ENCODE peak calls at places on chromosomes 2 and 18, in eight cellular contexts. One of them, this sample, is unnamed.

GRCh38 chr2:205772983-205773382 is 90.7 kb downstream of the NRP2 start:
- DNase-seq in T47D: no peak
- DNase-seq in COR-L47: peak
- DNase-seq in activated naive CD4-positive, alpha-beta T cell: no peak
- DNase-seq in AML-193: no peak
- DNase-seq in Calu3: no peak
- DNase-seq in left ventricle myocardium superior: no peak
- DNase-seq in NCI-H524: peak
- DNase-seq in this sample: no peak

GRCh38 chr2:114754907-114755563 is 312.6 kb downstream of the DPP10 start:
- DNase-seq in Calu3: no peak
- DNase-seq in activated naive CD4-positive, alpha-beta T cell: no peak
- DNase-seq in NCI-H524: no peak
- DNase-seq in T47D: peak
- DNase-seq in left ventricle myocardium superior: no peak
- DNase-seq in COR-L47: no peak
- DNase-seq in AML-193: no peak
- DNase-seq in this sample: no peak

GRCh38 chr2:173159794-173160463 is 84.3 kb downstream of the MAP3K20 start:
- DNase-seq in activated naive CD4-positive, alpha-beta T cell: no peak
- DNase-seq in Calu3: peak
- DNase-seq in COR-L47: no peak
- DNase-seq in T47D: peak
- DNase-seq in left ventricle myocardium superior: peak
- DNase-seq in NCI-H524: no peak
- DNase-seq in AML-193: peak
- DNase-seq in this sample: peak

GRCh38 chr2:43225093-43225787 is 1.2 kb downstream of the ZFP36L2 start:
- DNase-seq in COR-L47: no peak
- DNase-seq in AML-193: peak
- DNase-seq in Calu3: peak
- DNase-seq in activated naive CD4-positive, alpha-beta T cell: peak
- DNase-seq in T47D: peak
- DNase-seq in left ventricle myocardium superior: peak
- DNase-seq in NCI-H524: no peak
- DNase-seq in this sample: no peak

GRCh38 chr2:2182688-2183087 is 148.4 kb downstream of the MYT1L start:
- DNase-seq in Calu3: no peak
- DNase-seq in activated naive CD4-positive, alpha-beta T cell: no peak
- DNase-seq in left ventricle myocardium superior: no peak
- DNase-seq in T47D: no peak
- DNase-seq in NCI-H524: no peak
- DNase-seq in AML-193: no peak
- DNase-seq in COR-L47: no peak
- DNase-seq in this sample: no peak

GRCh38 chr18:34970106-34970505 is 71.1 kb upstream of the MAPRE2 start:
- DNase-seq in NCI-H524: no peak
- DNase-seq in left ventricle myocardium superior: no peak
- DNase-seq in activated naive CD4-positive, alpha-beta T cell: no peak
- DNase-seq in Calu3: no peak
- DNase-seq in T47D: no peak
- DNase-seq in AML-193: no peak
- DNase-seq in COR-L47: no peak
- DNase-seq in this sample: no peak

GRCh38 chr2:66803651-66804050 is 368.7 kb downstream of the MEIS1 start:
- DNase-seq in T47D: no peak
- DNase-seq in Calu3: no peak
- DNase-seq in NCI-H524: no peak
- DNase-seq in AML-193: no peak
- DNase-seq in COR-L47: no peak
- DNase-seq in left ventricle myocardium superior: no peak
- DNase-seq in activated naive CD4-positive, alpha-beta T cell: no peak
- DNase-seq in this sample: no peak

GRCh38 chr2:230866704-230867561 is 2.2 kb downstream of the ITM2C start:
- DNase-seq in activated naive CD4-positive, alpha-beta T cell: no peak
- DNase-seq in NCI-H524: peak
- DNase-seq in AML-193: peak
- DNase-seq in T47D: no peak
- DNase-seq in left ventricle myocardium superior: no peak
- DNase-seq in COR-L47: peak
- DNase-seq in Calu3: peak
- DNase-seq in this sample: no peak

GRCh38 chr2:187497858-187498463 is 49.9 kb upstream of the CALCRL start:
- DNase-seq in T47D: peak
- DNase-seq in COR-L47: no peak
- DNase-seq in Calu3: no peak
- DNase-seq in AML-193: no peak
- DNase-seq in NCI-H524: no peak
- DNase-seq in left ventricle myocardium superior: no peak
- DNase-seq in activated naive CD4-positive, alpha-beta T cell: no peak
- DNase-seq in this sample: no peak

GRCh38 chr2:184154438-184154837 is 443.9 kb upstream of the ZNF804A start:
- DNase-seq in COR-L47: no peak
- DNase-seq in T47D: no peak
- DNase-seq in Calu3: no peak
- DNase-seq in left ventricle myocardium superior: no peak
- DNase-seq in activated naive CD4-positive, alpha-beta T cell: no peak
- DNase-seq in AML-193: no peak
- DNase-seq in NCI-H524: no peak
- DNase-seq in this sample: no peak

GRCh38 chr2:96648306-96648705 is 5.7 kb downstream of the FER1L5 start:
- DNase-seq in NCI-H524: no peak
- DNase-seq in activated naive CD4-positive, alpha-beta T cell: no peak
- DNase-seq in Calu3: no peak
- DNase-seq in left ventricle myocardium superior: no peak
- DNase-seq in T47D: no peak
- DNase-seq in COR-L47: no peak
- DNase-seq in AML-193: no peak
- DNase-seq in this sample: no peak

GRCh38 chr2:3536682-3537632 is 17.6 kb upstream of the ADI1 start:
- DNase-seq in left ventricle myocardium superior: peak
- DNase-seq in T47D: no peak
- DNase-seq in COR-L47: no peak
- DNase-seq in NCI-H524: peak
- DNase-seq in Calu3: peak
- DNase-seq in AML-193: peak
- DNase-seq in activated naive CD4-positive, alpha-beta T cell: no peak
- DNase-seq in this sample: peak

GRCh38 chr2:9100080-9100876 is 96.8 kb upstream of the MBOAT2 start:
- DNase-seq in Calu3: no peak
- DNase-seq in activated naive CD4-positive, alpha-beta T cell: no peak
- DNase-seq in COR-L47: no peak
- DNase-seq in left ventricle myocardium superior: no peak
- DNase-seq in T47D: no peak
- DNase-seq in AML-193: no peak
- DNase-seq in NCI-H524: no peak
- DNase-seq in this sample: no peak

GRCh38 chr2:240786871-240787311 is 33.1 kb downstream of the KIF1A start:
- DNase-seq in COR-L47: no peak
- DNase-seq in left ventricle myocardium superior: peak
- DNase-seq in Calu3: no peak
- DNase-seq in AML-193: no peak
- DNase-seq in T47D: no peak
- DNase-seq in NCI-H524: no peak
- DNase-seq in activated naive CD4-positive, alpha-beta T cell: no peak
- DNase-seq in this sample: no peak

GRCh38 chr2:193279361-193279760 is 1084.6 kb upstream of the TMEFF2 start:
- DNase-seq in activated naive CD4-positive, alpha-beta T cell: no peak
- DNase-seq in NCI-H524: no peak
- DNase-seq in left ventricle myocardium superior: no peak
- DNase-seq in T47D: no peak
- DNase-seq in Calu3: no peak
- DNase-seq in COR-L47: no peak
- DNase-seq in AML-193: no peak
- DNase-seq in this sample: no peak

GRCh38 chr2:137178955-137179377 is 413.6 kb downstream of the THSD7B start:
- DNase-seq in activated naive CD4-positive, alpha-beta T cell: no peak
- DNase-seq in T47D: no peak
- DNase-seq in left ventricle myocardium superior: no peak
- DNase-seq in Calu3: no peak
- DNase-seq in NCI-H524: no peak
- DNase-seq in COR-L47: no peak
- DNase-seq in AML-193: no peak
- DNase-seq in this sample: no peak

GRCh38 chr2:191666733-191667132 is 11.2 kb upstream of the NABP1 start:
- DNase-seq in Calu3: no peak
- DNase-seq in COR-L47: no peak
- DNase-seq in left ventricle myocardium superior: no peak
- DNase-seq in AML-193: peak
- DNase-seq in activated naive CD4-positive, alpha-beta T cell: no peak
- DNase-seq in T47D: no peak
- DNase-seq in NCI-H524: no peak
- DNase-seq in this sample: no peak

GRCh38 chr2:53227535-53227934 is 540.1 kb upstream of the CHAC2 start:
- DNase-seq in COR-L47: no peak
- DNase-seq in Calu3: no peak
- DNase-seq in activated naive CD4-positive, alpha-beta T cell: no peak
- DNase-seq in AML-193: no peak
- DNase-seq in T47D: no peak
- DNase-seq in left ventricle myocardium superior: no peak
- DNase-seq in NCI-H524: no peak
- DNase-seq in this sample: no peak

GRCh38 chr2:20291106-20291564 is 59.5 kb downstream of the PUM2 start:
- DNase-seq in left ventricle myocardium superior: no peak
- DNase-seq in COR-L47: peak
- DNase-seq in NCI-H524: peak
- DNase-seq in activated naive CD4-positive, alpha-beta T cell: no peak
- DNase-seq in Calu3: peak
- DNase-seq in AML-193: peak
- DNase-seq in T47D: peak
- DNase-seq in this sample: peak

GRCh38 chr2:6474368-6475140 is 391.2 kb downstream of the CMPK2 start:
- DNase-seq in T47D: no peak
- DNase-seq in left ventricle myocardium superior: no peak
- DNase-seq in AML-193: no peak
- DNase-seq in NCI-H524: no peak
- DNase-seq in activated naive CD4-positive, alpha-beta T cell: no peak
- DNase-seq in COR-L47: no peak
- DNase-seq in Calu3: no peak
- DNase-seq in this sample: no peak

GRCh38 chr2:229042349-229042748 is 228.7 kb downstream of the PID1 start:
- DNase-seq in COR-L47: no peak
- DNase-seq in AML-193: no peak
- DNase-seq in T47D: no peak
- DNase-seq in NCI-H524: no peak
- DNase-seq in Calu3: no peak
- DNase-seq in left ventricle myocardium superior: no peak
- DNase-seq in activated naive CD4-positive, alpha-beta T cell: no peak
- DNase-seq in this sample: no peak

GRCh38 chr18:2855560-2856350 is 8.9 kb downstream of the EMILIN2 start:
- DNase-seq in left ventricle myocardium superior: no peak
- DNase-seq in T47D: no peak
- DNase-seq in AML-193: no peak
- DNase-seq in activated naive CD4-positive, alpha-beta T cell: no peak
- DNase-seq in NCI-H524: no peak
- DNase-seq in Calu3: no peak
- DNase-seq in COR-L47: no peak
- DNase-seq in this sample: peak

GRCh38 chr18:24503182-24503581 is 42.7 kb downstream of the HRH4 start:
- DNase-seq in COR-L47: no peak
- DNase-seq in left ventricle myocardium superior: no peak
- DNase-seq in activated naive CD4-positive, alpha-beta T cell: no peak
- DNase-seq in Calu3: no peak
- DNase-seq in AML-193: no peak
- DNase-seq in T47D: no peak
- DNase-seq in NCI-H524: peak
- DNase-seq in this sample: no peak

GRCh38 chr2:219542931-219543595 is 546 bp downstream of the CHPF start:
- DNase-seq in COR-L47: peak
- DNase-seq in Calu3: peak
- DNase-seq in AML-193: no peak
- DNase-seq in NCI-H524: peak
- DNase-seq in left ventricle myocardium superior: no peak
- DNase-seq in T47D: peak
- DNase-seq in activated naive CD4-positive, alpha-beta T cell: no peak
- DNase-seq in this sample: peak

GRCh38 chr2:239973392-239973791 is 51.8 kb downstream of the NDUFA10 start:
- DNase-seq in NCI-H524: no peak
- DNase-seq in activated naive CD4-positive, alpha-beta T cell: no peak
- DNase-seq in left ventricle myocardium superior: no peak
- DNase-seq in AML-193: no peak
- DNase-seq in COR-L47: no peak
- DNase-seq in Calu3: no peak
- DNase-seq in T47D: no peak
- DNase-seq in this sample: no peak

GRCh38 chr2:85583667-85584353 is 421 bp upstream of the VAMP5 start:
- DNase-seq in Calu3: no peak
- DNase-seq in NCI-H524: no peak
- DNase-seq in COR-L47: no peak
- DNase-seq in T47D: no peak
- DNase-seq in left ventricle myocardium superior: no peak
- DNase-seq in AML-193: no peak
- DNase-seq in activated naive CD4-positive, alpha-beta T cell: no peak
- DNase-seq in this sample: no peak

GRCh38 chr18:36028859-36029258 is 38.5 kb downstream of the RPRD1A start:
- DNase-seq in left ventricle myocardium superior: no peak
- DNase-seq in activated naive CD4-positive, alpha-beta T cell: no peak
- DNase-seq in NCI-H524: no peak
- DNase-seq in Calu3: no peak
- DNase-seq in T47D: no peak
- DNase-seq in COR-L47: no peak
- DNase-seq in AML-193: no peak
- DNase-seq in this sample: peak

GRCh38 chr2:109685453-109685852 is 71.3 kb downstream of the SOWAHC start:
- DNase-seq in NCI-H524: no peak
- DNase-seq in activated naive CD4-positive, alpha-beta T cell: no peak
- DNase-seq in AML-193: no peak
- DNase-seq in Calu3: no peak
- DNase-seq in left ventricle myocardium superior: no peak
- DNase-seq in COR-L47: no peak
- DNase-seq in T47D: no peak
- DNase-seq in this sample: no peak

This sample was measured in HuH-7.